ENCODE peak calls at places on chromosome 14, in five cellular contexts. N is activated CD8-positive, alpha-beta memory T cell treated with anti-CD3 and anti-CD28 coated beads, Interleukin-2, amount 10 ng/mL, durations not matched to agents 7 days and 5 days; V is aorta; S is CD8-positive, alpha-beta T cell; F is sciatic nerve. L is an unnamed sample.

GRCh38 chr14:22721213-22721612 is 45.3 kb upstream of the OXA1L start:
- ATAC-seq in V (no peak), S (no peak), F (no peak), N (no peak), L (no peak)

GRCh38 chr14:22509751-22510300 is 79.2 kb downstream of the DAD1 start:
- ATAC-seq in V (no peak), N (no peak), S (peak; percentile 56), F (no peak), L (no peak)

GRCh38 chr14:76424359-76424758 is 48.4 kb downstream of the ESRRB start:
- ATAC-seq in S (no peak), V (no peak), N (no peak), F (no peak), L (no peak)

GRCh38 chr14:76203086-76204001 is 51.6 kb downstream of the GPATCH2L start:
- ATAC-seq in V (no peak), S (no peak), F (no peak), N (no peak), L (peak; percentile 94)

GRCh38 chr14:96470331-96470730 is 31.9 kb upstream of the PAPOLA start:
- ATAC-seq in S (no peak), V (no peak), N (no peak), F (no peak), L (no peak)

GRCh38 chr14:61621444-61621843 is 73.9 kb upstream of the HIF1A start:
- ATAC-seq in S (no peak), V (no peak), N (no peak), F (no peak), L (no peak)

GRCh38 chr14:54922598-54922997 is 20.0 kb upstream of the GCH1 start:
- ATAC-seq in V (no peak), F (no peak), S (no peak), N (no peak), L (peak; percentile 80)

GRCh38 chr14:102606296-102606695 is 13.8 kb downstream of the RCOR1 start:
- ATAC-seq in N (peak; percentile 53), F (no peak), S (no peak), V (no peak), L (no peak)

GRCh38 chr14:41482861-41483260 is 123.8 kb upstream of the LRFN5 start:
- ATAC-seq in F (no peak), S (no peak), N (no peak), V (no peak), L (no peak)

GRCh38 chr14:89304972-89305703 is 111.9 kb downstream of the FOXN3 start:
- ATAC-seq in S (peak; percentile 48), N (no peak), F (peak; percentile 55), V (peak; percentile 69), L (peak; percentile 31)

GRCh38 chr14:24861083-24861630 is 188.8 kb downstream of the STXBP6 start:
- ATAC-seq in F (no peak), N (no peak), S (no peak), V (no peak), L (no peak)

GRCh38 chr14:37411079-37411735 is 183.8 kb downstream of the FOXA1 start:
- ATAC-seq in F (no peak), S (no peak), N (no peak), V (no peak), L (no peak)

GRCh38 chr14:29926701-29927595 is 699 bp downstream of the PRKD1 start:
- ATAC-seq in V (peak; percentile 69), F (peak; percentile 37), S (no peak), N (no peak), L (peak; percentile 74)

GRCh38 chr14:72518809-72519377 is 375.0 kb downstream of the DPF3 start:
- ATAC-seq in V (no peak), F (no peak), S (peak; percentile 84), N (peak; percentile 84), L (no peak)

GRCh38 chr14:59244581-59244980 is 56.1 kb downstream of the DAAM1 start:
- ATAC-seq in F (no peak), S (no peak), N (no peak), V (no peak), L (no peak)

GRCh38 chr14:54556535-54556934 is 10.4 kb upstream of the SAMD4A start:
- ATAC-seq in N (no peak), V (no peak), S (no peak), F (no peak), L (no peak)